ENCODE peak calls at places on chromosomes 2 and 18, in seven cellular contexts. P, O, A, R, I, D and Y are unnamed samples.

GRCh38 chr2:219609149-219609750 is 11.6 kb downstream of the STK11IP start:
- DNase-seq in P (no peak), O (no peak), A (no peak), R (no peak), I (no peak), D (no peak), Y (no peak)

GRCh38 chr2:191899442-191899841 is 52.6 kb upstream of the CAVIN2 start:
- DNase-seq in P (peak; percentile 88), O (no peak), A (no peak), R (no peak), I (no peak), D (peak; percentile 39), Y (no peak)

GRCh38 chr2:195395351-195395750 is 261.7 kb upstream of the SLC39A10 start:
- DNase-seq in P (peak; percentile 6), O (no peak), A (no peak), R (no peak), I (no peak), D (no peak), Y (no peak)

GRCh38 chr18:54250846-54251251 is 18.5 kb upstream of the POLI start:
- DNase-seq in P (no peak), O (no peak), A (no peak), R (no peak), I (no peak), D (no peak), Y (no peak)

GRCh38 chr2:192151848-192152247 is 42.9 kb downstream of the TMEFF2 start:
- DNase-seq in P (peak; percentile 93), O (no peak), A (no peak), R (no peak), I (no peak), D (no peak), Y (no peak)

GRCh38 chr2:241768251-241768711 is 8.3 kb upstream of the GAL3ST2 start:
- DNase-seq in P (no peak), O (no peak), A (no peak), R (no peak), I (no peak), D (no peak), Y (no peak)

GRCh38 chr2:199757466-199757865 is 93.5 kb downstream of the FTCDNL1 start:
- DNase-seq in P (peak; percentile 21), O (peak; percentile 18), A (no peak), R (peak; percentile 6), I (no peak), D (no peak), Y (no peak)

GRCh38 chr2:217691920-217692666 is 310.7 kb downstream of the TNS1 start:
- DNase-seq in P (peak; percentile 75), O (no peak), A (no peak), R (no peak), I (no peak), D (no peak), Y (no peak)

GRCh38 chr2:23350026-23350791 is 34.8 kb upstream of the KLHL29 start:
- DNase-seq in P (no peak), O (no peak), A (no peak), R (peak; percentile 55), I (no peak), D (no peak), Y (no peak)

GRCh38 chr18:79778291-79778791 is 19.4 kb upstream of the KCNG2 start:
- DNase-seq in P (no peak), O (no peak), A (no peak), R (no peak), I (no peak), D (no peak), Y (no peak)

GRCh38 chr2:217756375-217757107 is 246.3 kb downstream of the TNS1 start:
- DNase-seq in P (peak; percentile 16), O (no peak), A (no peak), R (peak; percentile 53), I (peak; percentile 82), D (peak; percentile 44), Y (peak; percentile 29)

GRCh38 chr2:151361674-151362380 is 4.4 kb downstream of the TNFAIP6 start:
- DNase-seq in P (no peak), O (no peak), A (no peak), R (no peak), I (no peak), D (peak; percentile 23), Y (no peak)

GRCh38 chr18:6741290-6741689 is 11.8 kb downstream of the ARHGAP28 start:
- DNase-seq in P (peak; percentile 80), O (no peak), A (no peak), R (no peak), I (no peak), D (peak; percentile 18), Y (no peak)

GRCh38 chr2:19474128-19474527 is 115.7 kb upstream of the OSR1 start:
- DNase-seq in P (peak; percentile 84), O (no peak), A (no peak), R (no peak), I (peak; percentile 4), D (no peak), Y (no peak)

GRCh38 chr2:128318776-128319456 is at the start of gene HS6ST1:
- DNase-seq in P (peak; percentile 36), O (no peak), A (peak; percentile 25), R (peak; percentile 94), I (peak; percentile 83), D (peak; percentile 76), Y (peak; percentile 69)

GRCh38 chr2:160207804-160208661 is 8.0 kb upstream of the ITGB6 start:
- DNase-seq in P (peak; percentile 99), O (no peak), A (no peak), R (peak; percentile 14), I (no peak), D (peak; percentile 96), Y (peak; percentile 70)

GRCh38 chr2:28263690-28264089 is 129.0 kb upstream of the FOSL2 start:
- DNase-seq in P (no peak), O (no peak), A (no peak), R (no peak), I (no peak), D (no peak), Y (no peak)

GRCh38 chr18:3177902-3178687 is 41.7 kb downstream of the MYOM1 start:
- DNase-seq in P (no peak), O (no peak), A (no peak), R (no peak), I (peak; percentile 30), D (no peak), Y (no peak)

GRCh38 chr2:40352321-40353099 is 99.4 kb downstream of the SLC8A1 start:
- DNase-seq in P (no peak), O (no peak), A (no peak), R (no peak), I (no peak), D (no peak), Y (no peak)

GRCh38 chr18:41134426-41134825 is 820.6 kb upstream of the PIK3C3 start:
- DNase-seq in P (peak; percentile 53), O (no peak), A (no peak), R (no peak), I (no peak), D (no peak), Y (no peak)

GRCh38 chr2:210477496-210477895 is 937 bp upstream of the LANCL1 start:
- DNase-seq in P (peak; percentile 69), O (no peak), A (no peak), R (peak; percentile 28), I (no peak), D (peak; percentile 58), Y (peak; percentile 54)

GRCh38 chr2:207142461-207142860 is 23.3 kb downstream of the KLF7 start:
- DNase-seq in P (no peak), O (no peak), A (no peak), R (no peak), I (no peak), D (peak; percentile 35), Y (no peak)

GRCh38 chr2:158211516-158211915 is 109.8 kb downstream of the UPP2 start:
- DNase-seq in P (peak; percentile 16), O (no peak), A (no peak), R (no peak), I (no peak), D (no peak), Y (no peak)

GRCh38 chr2:133972297-133972696 is 281.6 kb upstream of the MGAT5 start:
- DNase-seq in P (no peak), O (no peak), A (no peak), R (no peak), I (no peak), D (no peak), Y (no peak)

GRCh38 chr2:7437122-7437521 is 519.9 kb downstream of the RNF144A start:
- DNase-seq in P (no peak), O (no peak), A (no peak), R (no peak), I (no peak), D (no peak), Y (no peak)

GRCh38 chr18:57083485-57083884 is 63.4 kb upstream of the BOD1L2 start:
- DNase-seq in P (no peak), O (no peak), A (no peak), R (no peak), I (no peak), D (no peak), Y (no peak)

GRCh38 chr18:72898870-72899840 is 31.4 kb upstream of the NETO1 start:
- DNase-seq in P (no peak), O (no peak), A (no peak), R (no peak), I (no peak), D (no peak), Y (peak; percentile 2)

GRCh38 chr2:147511491-147511948 is 333.3 kb upstream of the ACVR2A start:
- DNase-seq in P (no peak), O (no peak), A (no peak), R (no peak), I (no peak), D (no peak), Y (no peak)